ENCODE peak calls at places on chromosomes 16 and 17, in nine cellular contexts. One of them, this sample, is unnamed.

GRCh38 chr17:65441053-65441635 is 120.3 kb downstream of the AXIN2 start:
- DNase-seq in NT2/D1: no peak
- DNase-seq in pancreas: no peak
- DNase-seq in cardiac muscle cell: no peak
- DNase-seq in heart left ventricle: no peak
- DNase-seq in endodermal cell: peak; percentile 57
- DNase-seq in A549: no peak
- DNase-seq in heart right ventricle: no peak
- DNase-seq in ovary: no peak
- DNase-seq in this sample: no peak

GRCh38 chr16:85471469-85472431 is 141.4 kb upstream of the GSE1 start:
- DNase-seq in NT2/D1: no peak
- DNase-seq in pancreas: no peak
- DNase-seq in cardiac muscle cell: no peak
- DNase-seq in heart left ventricle: no peak
- DNase-seq in endodermal cell: no peak
- DNase-seq in A549: no peak
- DNase-seq in heart right ventricle: no peak
- DNase-seq in ovary: peak; percentile 73
- DNase-seq in this sample: peak; percentile 77

GRCh38 chr16:85461814-85462404 is 151.2 kb upstream of the GSE1 start:
- DNase-seq in NT2/D1: peak; percentile 81
- DNase-seq in pancreas: no peak
- DNase-seq in cardiac muscle cell: peak; percentile 95
- DNase-seq in heart left ventricle: no peak
- DNase-seq in endodermal cell: peak; percentile 93
- DNase-seq in A549: no peak
- DNase-seq in heart right ventricle: no peak
- DNase-seq in ovary: peak; percentile 68
- DNase-seq in this sample: peak; percentile 75

GRCh38 chr16:89534147-89534788 is 26.1 kb downstream of the SPG7 start:
- DNase-seq in NT2/D1: no peak
- DNase-seq in pancreas: no peak
- DNase-seq in cardiac muscle cell: no peak
- DNase-seq in heart left ventricle: no peak
- DNase-seq in endodermal cell: no peak
- DNase-seq in A549: no peak
- DNase-seq in heart right ventricle: peak; percentile 20
- DNase-seq in ovary: no peak
- DNase-seq in this sample: no peak

GRCh38 chr17:7063518-7064094 is 16.4 kb downstream of the CLEC10A start:
- DNase-seq in NT2/D1: no peak
- DNase-seq in pancreas: no peak
- DNase-seq in cardiac muscle cell: no peak
- DNase-seq in heart left ventricle: no peak
- DNase-seq in endodermal cell: no peak
- DNase-seq in A549: no peak
- DNase-seq in heart right ventricle: no peak
- DNase-seq in ovary: no peak
- DNase-seq in this sample: no peak

GRCh38 chr17:18981642-18982424 is 22.7 kb downstream of the FAM83G start:
- DNase-seq in NT2/D1: no peak
- DNase-seq in pancreas: peak; percentile 51
- DNase-seq in cardiac muscle cell: no peak
- DNase-seq in heart left ventricle: no peak
- DNase-seq in endodermal cell: peak; percentile 75
- DNase-seq in A549: peak; percentile 82
- DNase-seq in heart right ventricle: no peak
- DNase-seq in ovary: no peak
- DNase-seq in this sample: no peak

GRCh38 chr16:85717393-85718152 is 28.8 kb upstream of the GINS2 start:
- DNase-seq in NT2/D1: peak; percentile 71
- DNase-seq in pancreas: peak; percentile 67
- DNase-seq in cardiac muscle cell: peak; percentile 87
- DNase-seq in heart left ventricle: peak; percentile 62
- DNase-seq in endodermal cell: peak; percentile 89
- DNase-seq in A549: peak; percentile 74
- DNase-seq in heart right ventricle: peak; percentile 68
- DNase-seq in ovary: peak; percentile 69
- DNase-seq in this sample: peak; percentile 83

GRCh38 chr17:29292992-29293889 is 707 bp downstream of the NUFIP2 start:
- DNase-seq in NT2/D1: no peak
- DNase-seq in pancreas: peak; percentile 71
- DNase-seq in cardiac muscle cell: peak; percentile 84
- DNase-seq in heart left ventricle: peak; percentile 76
- DNase-seq in endodermal cell: peak; percentile 92
- DNase-seq in A549: peak; percentile 67
- DNase-seq in heart right ventricle: peak; percentile 71
- DNase-seq in ovary: peak; percentile 66
- DNase-seq in this sample: peak; percentile 80

GRCh38 chr17:61362852-61363600 is 36.6 kb upstream of the TBX2 start:
- DNase-seq in NT2/D1: no peak
- DNase-seq in pancreas: no peak
- DNase-seq in cardiac muscle cell: no peak
- DNase-seq in heart left ventricle: no peak
- DNase-seq in endodermal cell: no peak
- DNase-seq in A549: no peak
- DNase-seq in heart right ventricle: no peak
- DNase-seq in ovary: no peak
- DNase-seq in this sample: no peak

GRCh38 chr17:66941773-66942452 is 22.6 kb upstream of the CACNG4 start:
- DNase-seq in NT2/D1: no peak
- DNase-seq in pancreas: no peak
- DNase-seq in cardiac muscle cell: no peak
- DNase-seq in heart left ventricle: no peak
- DNase-seq in endodermal cell: peak; percentile 56
- DNase-seq in A549: no peak
- DNase-seq in heart right ventricle: no peak
- DNase-seq in ovary: no peak
- DNase-seq in this sample: no peak

GRCh38 chr16:79776243-79776884 is 175.8 kb upstream of the MAF start:
- DNase-seq in NT2/D1: no peak
- DNase-seq in pancreas: no peak
- DNase-seq in cardiac muscle cell: no peak
- DNase-seq in heart left ventricle: peak; percentile 59
- DNase-seq in endodermal cell: peak; percentile 62
- DNase-seq in A549: no peak
- DNase-seq in heart right ventricle: no peak
- DNase-seq in ovary: peak; percentile 42
- DNase-seq in this sample: peak; percentile 46

GRCh38 chr17:80195671-80196529 is 24.2 kb downstream of the SGSH start:
- DNase-seq in NT2/D1: no peak
- DNase-seq in pancreas: no peak
- DNase-seq in cardiac muscle cell: peak; percentile 26
- DNase-seq in heart left ventricle: no peak
- DNase-seq in endodermal cell: peak; percentile 87
- DNase-seq in A549: no peak
- DNase-seq in heart right ventricle: no peak
- DNase-seq in ovary: peak; percentile 33
- DNase-seq in this sample: no peak

GRCh38 chr17:52470553-52470952 is 312.0 kb upstream of the CA10 start:
- DNase-seq in NT2/D1: no peak
- DNase-seq in pancreas: no peak
- DNase-seq in cardiac muscle cell: no peak
- DNase-seq in heart left ventricle: no peak
- DNase-seq in endodermal cell: no peak
- DNase-seq in A549: no peak
- DNase-seq in heart right ventricle: no peak
- DNase-seq in ovary: no peak
- DNase-seq in this sample: no peak

GRCh38 chr17:50884354-50885311 is 18.5 kb upstream of the TOB1 start:
- DNase-seq in NT2/D1: no peak
- DNase-seq in pancreas: peak; percentile 67
- DNase-seq in cardiac muscle cell: peak; percentile 74
- DNase-seq in heart left ventricle: no peak
- DNase-seq in endodermal cell: peak; percentile 86
- DNase-seq in A549: no peak
- DNase-seq in heart right ventricle: no peak
- DNase-seq in ovary: no peak
- DNase-seq in this sample: no peak

GRCh38 chr17:76640550-76641380 is 2.8 kb downstream of the ST6GALNAC1 start:
- DNase-seq in NT2/D1: no peak
- DNase-seq in pancreas: no peak
- DNase-seq in cardiac muscle cell: peak; percentile 30
- DNase-seq in heart left ventricle: no peak
- DNase-seq in endodermal cell: no peak
- DNase-seq in A549: no peak
- DNase-seq in heart right ventricle: no peak
- DNase-seq in ovary: no peak
- DNase-seq in this sample: no peak

GRCh38 chr16:76837872-76838271 is 353.1 kb upstream of the MON1B start:
- DNase-seq in NT2/D1: no peak
- DNase-seq in pancreas: no peak
- DNase-seq in cardiac muscle cell: no peak
- DNase-seq in heart left ventricle: no peak
- DNase-seq in endodermal cell: peak; percentile 52
- DNase-seq in A549: no peak
- DNase-seq in heart right ventricle: no peak
- DNase-seq in ovary: no peak
- DNase-seq in this sample: no peak

GRCh38 chr17:40124279-40125141 is 2.7 kb downstream of the MSL1 start:
- DNase-seq in NT2/D1: no peak
- DNase-seq in pancreas: no peak
- DNase-seq in cardiac muscle cell: peak; percentile 35
- DNase-seq in heart left ventricle: no peak
- DNase-seq in endodermal cell: peak; percentile 66
- DNase-seq in A549: no peak
- DNase-seq in heart right ventricle: no peak
- DNase-seq in ovary: no peak
- DNase-seq in this sample: no peak

GRCh38 chr16:60064026-60064425 is 1329.9 kb upstream of the GOT2 start:
- DNase-seq in NT2/D1: no peak
- DNase-seq in pancreas: no peak
- DNase-seq in cardiac muscle cell: no peak
- DNase-seq in heart left ventricle: no peak
- DNase-seq in endodermal cell: no peak
- DNase-seq in A549: no peak
- DNase-seq in heart right ventricle: no peak
- DNase-seq in ovary: no peak
- DNase-seq in this sample: no peak

DNA sequence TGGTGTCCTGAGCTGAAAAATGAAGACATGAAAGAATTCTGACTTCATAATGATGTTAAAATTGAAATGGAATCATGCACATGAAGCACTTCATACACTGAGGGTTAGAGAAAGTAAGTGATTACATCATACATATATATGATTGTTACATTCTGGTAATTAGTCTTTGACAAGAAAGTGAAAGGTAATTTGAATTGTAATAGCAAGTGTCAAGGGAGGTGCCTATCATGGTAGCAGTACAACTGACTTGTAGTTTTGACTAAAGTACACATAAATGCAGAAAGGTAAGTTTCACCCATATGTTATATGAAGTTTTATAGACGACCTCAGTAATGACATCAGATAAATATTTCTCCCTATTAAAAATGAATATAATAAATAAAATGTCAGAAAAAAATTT is 1325.0 kb upstream of the GOT2 start:
- DNase-seq in NT2/D1: no peak
- DNase-seq in pancreas: no peak
- DNase-seq in cardiac muscle cell: no peak
- DNase-seq in heart left ventricle: no peak
- DNase-seq in endodermal cell: no peak
- DNase-seq in A549: no peak
- DNase-seq in heart right ventricle: no peak
- DNase-seq in ovary: no peak
- DNase-seq in this sample: no peak
- H3K9me3 ChIP-seq in NT2/D1: no peaks in the 10 kb centered on the region
- H3K9me3 ChIP-seq in pancreas: no peaks in the 10 kb centered on the region
- H3K9me3 ChIP-seq in cardiac muscle cell: no peaks in the 10 kb centered on the region
- H3K9me3 ChIP-seq in heart left ventricle: no peaks in the 10 kb centered on the region
- H3K9me3 ChIP-seq in endodermal cell: no peaks in the 10 kb centered on the region
- H3K9me3 ChIP-seq in A549: no peaks in the 10 kb centered on the region
- H3K9me3 ChIP-seq in heart right ventricle: no peaks in the 10 kb centered on the region
- H3K9me3 ChIP-seq in ovary: no peaks in the 10 kb centered on the region
- H3K9me3 ChIP-seq in this sample: no peaks in the 10 kb centered on the region

DNA sequence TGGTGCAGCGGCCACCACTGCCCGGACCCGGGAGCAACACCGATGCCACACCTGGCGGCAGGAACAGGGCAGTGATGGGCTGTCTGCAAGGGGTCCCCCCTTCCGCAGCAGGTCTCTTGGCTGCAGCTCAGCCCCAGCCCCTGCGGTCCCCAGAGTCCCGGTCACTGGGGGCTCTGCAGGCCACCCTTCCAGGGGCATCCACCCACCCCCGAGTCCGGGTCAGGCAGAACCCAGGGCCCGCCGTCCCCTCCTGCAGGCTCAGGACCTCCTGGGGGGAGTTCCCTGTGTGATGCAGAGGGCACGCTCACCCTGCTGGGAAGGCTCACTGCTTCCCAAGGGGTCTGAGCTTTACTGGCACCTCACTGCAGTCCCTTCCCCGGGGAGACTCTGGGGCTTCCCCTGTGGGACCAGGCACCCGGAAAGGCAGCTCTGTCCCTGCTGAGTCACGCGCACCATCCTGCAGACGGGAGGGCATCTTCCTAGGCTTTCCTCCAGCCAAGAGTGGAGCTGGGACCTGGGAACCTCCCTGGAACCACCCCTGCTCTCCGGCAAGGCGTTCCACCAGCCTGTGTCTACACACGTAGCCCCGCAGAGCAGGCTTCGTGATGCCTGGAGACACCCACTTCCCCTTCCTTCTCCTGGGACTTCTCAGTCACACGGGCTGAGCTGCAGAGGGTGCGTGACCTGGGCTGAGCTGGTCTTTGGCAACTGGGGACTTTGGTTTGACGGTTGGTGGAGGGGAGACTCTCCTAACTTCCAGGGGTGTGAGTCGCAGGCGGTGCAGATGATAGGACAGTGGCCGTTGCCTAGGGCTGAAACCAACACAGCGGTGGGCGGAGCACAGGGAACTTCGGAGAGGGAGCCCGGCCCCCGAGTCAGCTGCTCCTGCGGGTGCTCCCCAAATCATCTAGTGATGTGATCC is 23.4 kb downstream of the SLC25A10 start:
- DNase-seq in NT2/D1: no peak
- DNase-seq in pancreas: no peak
- DNase-seq in cardiac muscle cell: no peak
- DNase-seq in heart left ventricle: no peak
- DNase-seq in endodermal cell: peak; percentile 73
- DNase-seq in A549: peak; percentile 63
- DNase-seq in heart right ventricle: no peak
- DNase-seq in ovary: no peak
- DNase-seq in this sample: peak; percentile 80
- H3K4me3 ChIP-seq in NT2/D1: no peak overlapping the region
- H3K4me3 ChIP-seq in pancreas: no peak overlapping the region
- H3K4me3 ChIP-seq in cardiac muscle cell: no peak overlapping the region
- H3K4me3 ChIP-seq in heart left ventricle: no peak overlapping the region
- H3K4me3 ChIP-seq in endodermal cell: no peak overlapping the region
- H3K4me3 ChIP-seq in A549: no peak overlapping the region
- H3K4me3 ChIP-seq in heart right ventricle: no peak overlapping the region
- H3K4me3 ChIP-seq in ovary: no peak overlapping the region
- H3K4me3 ChIP-seq in this sample: peak overlapping the region; percentile 17

GRCh38 chr16:87727346-87727745 is 38.4 kb downstream of the KLHDC4 start:
- DNase-seq in NT2/D1: no peak
- DNase-seq in pancreas: no peak
- DNase-seq in cardiac muscle cell: no peak
- DNase-seq in heart left ventricle: no peak
- DNase-seq in endodermal cell: no peak
- DNase-seq in A549: no peak
- DNase-seq in heart right ventricle: no peak
- DNase-seq in ovary: no peak
- DNase-seq in this sample: no peak
- H3K4me1 ChIP-seq in NT2/D1: no peaks in the 10 kb centered on the region
- H3K4me1 ChIP-seq in pancreas: no peaks in the 10 kb centered on the region
- H3K4me1 ChIP-seq in cardiac muscle cell: peaks cover 24% of the 10 kb centered on the region
- H3K4me1 ChIP-seq in heart left ventricle: no peaks in the 10 kb centered on the region
- H3K4me1 ChIP-seq in endodermal cell: no peaks in the 10 kb centered on the region
- H3K4me1 ChIP-seq in A549: no peaks in the 10 kb centered on the region
- H3K4me1 ChIP-seq in heart right ventricle: peaks cover 8% of the 10 kb centered on the region
- H3K4me1 ChIP-seq in ovary: no peaks in the 10 kb centered on the region
- H3K4me1 ChIP-seq in this sample: peaks cover 20% of the 10 kb centered on the region

GRCh38 chr17:27069842-27070508 is 223.9 kb upstream of the WSB1 start:
- DNase-seq in NT2/D1: no peak
- DNase-seq in pancreas: no peak
- DNase-seq in cardiac muscle cell: no peak
- DNase-seq in heart left ventricle: no peak
- DNase-seq in endodermal cell: no peak
- DNase-seq in A549: no peak
- DNase-seq in heart right ventricle: no peak
- DNase-seq in ovary: no peak
- DNase-seq in this sample: no peak
- H3K9me3 ChIP-seq in NT2/D1: no peaks in the 10 kb centered on the region
- H3K9me3 ChIP-seq in pancreas: no peaks in the 10 kb centered on the region
- H3K9me3 ChIP-seq in cardiac muscle cell: no peaks in the 10 kb centered on the region
- H3K9me3 ChIP-seq in heart left ventricle: no peaks in the 10 kb centered on the region
- H3K9me3 ChIP-seq in endodermal cell: peaks cover 90% of the 10 kb centered on the region
- H3K9me3 ChIP-seq in A549: no peaks in the 10 kb centered on the region
- H3K9me3 ChIP-seq in heart right ventricle: no peaks in the 10 kb centered on the region
- H3K9me3 ChIP-seq in ovary: no peaks in the 10 kb centered on the region
- H3K9me3 ChIP-seq in this sample: no peaks in the 10 kb centered on the region

This sample was measured in lower lobe of right lung.